ENCODE peak calls at places on chromosomes 6 and 20, in five cellular contexts. One of them, this sample, is unnamed.
A peak's percentile ranks its signal among the peaks of the same experiment; 100 is the strongest.

GRCh38 chr20:63972312-63973159 is 2.8 kb upstream of the ZNF512B start:
- DNase-seq in heart left ventricle: peak; percentile 58
- DNase-seq in thoracic aorta: no peak
- DNase-seq in sigmoid colon: peak; percentile 71
- DNase-seq in HCT116: no peak
- DNase-seq in this sample: no peak

GRCh38 chr6:72425003-72425681 is 196.7 kb upstream of the KCNQ5 start:
- DNase-seq in heart left ventricle: no peak
- DNase-seq in thoracic aorta: no peak
- DNase-seq in sigmoid colon: no peak
- DNase-seq in HCT116: no peak
- DNase-seq in this sample: no peak

GRCh38 chr6:97901531-97901930 is 618.5 kb upstream of the MMS22L start:
- DNase-seq in heart left ventricle: no peak
- DNase-seq in thoracic aorta: no peak
- DNase-seq in sigmoid colon: no peak
- DNase-seq in HCT116: no peak
- DNase-seq in this sample: no peak

GRCh38 chr20:37351689-37352610 is 6.0 kb downstream of the SRC start:
- DNase-seq in heart left ventricle: no peak
- DNase-seq in thoracic aorta: no peak
- DNase-seq in sigmoid colon: peak; percentile 57
- DNase-seq in HCT116: no peak
- DNase-seq in this sample: no peak

GRCh38 chr20:12237772-12238171 is 320.1 kb downstream of the BTBD3 start:
- DNase-seq in heart left ventricle: no peak
- DNase-seq in thoracic aorta: no peak
- DNase-seq in sigmoid colon: peak; percentile 64
- DNase-seq in HCT116: no peak
- DNase-seq in this sample: no peak

GRCh38 chr6:5422321-5422915 is 161.1 kb downstream of the FARS2 start:
- DNase-seq in heart left ventricle: no peak
- DNase-seq in thoracic aorta: no peak
- DNase-seq in sigmoid colon: no peak
- DNase-seq in HCT116: peak; percentile 7
- DNase-seq in this sample: no peak

GRCh38 chr20:41645372-41645771 is 27.2 kb upstream of the CHD6 start:
- DNase-seq in heart left ventricle: no peak
- DNase-seq in thoracic aorta: no peak
- DNase-seq in sigmoid colon: no peak
- DNase-seq in HCT116: no peak
- DNase-seq in this sample: no peak

GRCh38 chr6:78835817-78836216 is 31.5 kb upstream of the IRAK1BP1 start:
- DNase-seq in heart left ventricle: no peak
- DNase-seq in thoracic aorta: no peak
- DNase-seq in sigmoid colon: no peak
- DNase-seq in HCT116: no peak
- DNase-seq in this sample: no peak

GRCh38 chr20:57013741-57014140 is 252.7 kb downstream of the BMP7 start:
- DNase-seq in heart left ventricle: no peak
- DNase-seq in thoracic aorta: no peak
- DNase-seq in sigmoid colon: no peak
- DNase-seq in HCT116: no peak
- DNase-seq in this sample: no peak

GRCh38 chr20:60718743-60719142 is 533.3 kb upstream of the CDH4 start:
- DNase-seq in heart left ventricle: no peak
- DNase-seq in thoracic aorta: no peak
- DNase-seq in sigmoid colon: no peak
- DNase-seq in HCT116: no peak
- DNase-seq in this sample: no peak

GRCh38 chr6:118124851-118125250 is 217.8 kb downstream of the SLC35F1 start:
- DNase-seq in heart left ventricle: no peak
- DNase-seq in thoracic aorta: no peak
- DNase-seq in sigmoid colon: no peak
- DNase-seq in HCT116: no peak
- DNase-seq in this sample: no peak

GRCh38 chr20:17542993-17543412 is 11.8 kb upstream of the BFSP1 start:
- DNase-seq in heart left ventricle: no peak
- DNase-seq in thoracic aorta: no peak
- DNase-seq in sigmoid colon: no peak
- DNase-seq in HCT116: no peak
- DNase-seq in this sample: no peak

GRCh38 chr6:12749531-12750379 is 33.2 kb downstream of the PHACTR1 start:
- DNase-seq in heart left ventricle: no peak
- DNase-seq in thoracic aorta: no peak
- DNase-seq in sigmoid colon: no peak
- DNase-seq in HCT116: no peak
- DNase-seq in this sample: no peak

GRCh38 chr20:31708839-31709534 is 13.7 kb downstream of the BCL2L1 start:
- DNase-seq in heart left ventricle: no peak
- DNase-seq in thoracic aorta: no peak
- DNase-seq in sigmoid colon: peak; percentile 50
- DNase-seq in HCT116: no peak
- DNase-seq in this sample: no peak

GRCh38 chr6:152461556-152461955 is 175.6 kb downstream of the SYNE1 start:
- DNase-seq in heart left ventricle: no peak
- DNase-seq in thoracic aorta: no peak
- DNase-seq in sigmoid colon: no peak
- DNase-seq in HCT116: no peak
- DNase-seq in this sample: no peak

GRCh38 chr6:88360203-88360797 is 194.2 kb upstream of the CNR1 start:
- DNase-seq in heart left ventricle: no peak
- DNase-seq in thoracic aorta: no peak
- DNase-seq in sigmoid colon: no peak
- DNase-seq in HCT116: no peak
- DNase-seq in this sample: no peak

GRCh38 chr6:45965787-45966186 is 49.9 kb downstream of the CLIC5 start:
- DNase-seq in heart left ventricle: no peak
- DNase-seq in thoracic aorta: no peak
- DNase-seq in sigmoid colon: no peak
- DNase-seq in HCT116: no peak
- DNase-seq in this sample: no peak

GRCh38 chr6:296151-297122 is 4.2 kb downstream of the DUSP22 start:
- DNase-seq in heart left ventricle: peak; percentile 44
- DNase-seq in thoracic aorta: no peak
- DNase-seq in sigmoid colon: peak; percentile 72
- DNase-seq in HCT116: no peak
- DNase-seq in this sample: no peak

GRCh38 chr6:30685977-30686907 is at the start of gene PPP1R18:
- DNase-seq in heart left ventricle: peak; percentile 90
- DNase-seq in thoracic aorta: peak; percentile 76
- DNase-seq in sigmoid colon: peak; percentile 94
- DNase-seq in HCT116: no peak
- DNase-seq in this sample: no peak

GRCh38 chr6:137829641-137830083 is 37.4 kb upstream of the TNFAIP3 start:
- DNase-seq in heart left ventricle: no peak
- DNase-seq in thoracic aorta: no peak
- DNase-seq in sigmoid colon: no peak
- DNase-seq in HCT116: no peak
- DNase-seq in this sample: no peak

GRCh38 chr6:104943781-104944180 is 13.1 kb upstream of the LIN28B start:
- DNase-seq in heart left ventricle: no peak
- DNase-seq in thoracic aorta: no peak
- DNase-seq in sigmoid colon: no peak
- DNase-seq in HCT116: peak; percentile 2
- DNase-seq in this sample: no peak

GRCh38 chr6:138287144-138287955 is 69.1 kb upstream of the PBOV1 start:
- DNase-seq in heart left ventricle: no peak
- DNase-seq in thoracic aorta: no peak
- DNase-seq in sigmoid colon: no peak
- DNase-seq in HCT116: peak; percentile 38
- DNase-seq in this sample: no peak

GRCh38 chr20:54068495-54068894 is 1.9 kb downstream of the BCAS1 start:
- DNase-seq in heart left ventricle: no peak
- DNase-seq in thoracic aorta: no peak
- DNase-seq in sigmoid colon: no peak
- DNase-seq in HCT116: no peak
- DNase-seq in this sample: no peak

GRCh38 chr6:137722749-137723272 is 144.2 kb upstream of the TNFAIP3 start:
- DNase-seq in heart left ventricle: no peak
- DNase-seq in thoracic aorta: no peak
- DNase-seq in sigmoid colon: no peak
- DNase-seq in HCT116: no peak
- DNase-seq in this sample: no peak

GRCh38 chr6:149696904-149697303 is 21.0 kb downstream of the LATS1 start:
- DNase-seq in heart left ventricle: no peak
- DNase-seq in thoracic aorta: no peak
- DNase-seq in sigmoid colon: no peak
- DNase-seq in HCT116: no peak
- DNase-seq in this sample: no peak

GRCh38 chr6:40343887-40344565 is 243.1 kb downstream of the LRFN2 start:
- DNase-seq in heart left ventricle: no peak
- DNase-seq in thoracic aorta: no peak
- DNase-seq in sigmoid colon: no peak
- DNase-seq in HCT116: no peak
- DNase-seq in this sample: no peak

GRCh38 chr6:44542401-44543116 is 155.1 kb downstream of the CDC5L start:
- DNase-seq in heart left ventricle: no peak
- DNase-seq in thoracic aorta: no peak
- DNase-seq in sigmoid colon: no peak
- DNase-seq in HCT116: no peak
- DNase-seq in this sample: no peak

GRCh38 chr6:35427851-35428321 is 24.3 kb upstream of the FANCE start:
- DNase-seq in heart left ventricle: no peak
- DNase-seq in thoracic aorta: no peak
- DNase-seq in sigmoid colon: no peak
- DNase-seq in HCT116: no peak
- DNase-seq in this sample: no peak

GRCh38 chr20:1212607-1213396 is 9.5 kb downstream of the C20orf202 start:
- DNase-seq in heart left ventricle: peak; percentile 55
- DNase-seq in thoracic aorta: peak; percentile 26
- DNase-seq in sigmoid colon: peak; percentile 77
- DNase-seq in HCT116: peak; percentile 66
- DNase-seq in this sample: no peak

GRCh38 chr6:170175644-170176620 is 114.9 kb downstream of the DLL1 start:
- DNase-seq in heart left ventricle: no peak
- DNase-seq in thoracic aorta: no peak
- DNase-seq in sigmoid colon: no peak
- DNase-seq in HCT116: no peak
- DNase-seq in this sample: no peak

GRCh38 chr6:97294451-97294850 is 11.4 kb upstream of the MMS22L start:
- DNase-seq in heart left ventricle: no peak
- DNase-seq in thoracic aorta: no peak
- DNase-seq in sigmoid colon: no peak
- DNase-seq in HCT116: no peak
- DNase-seq in this sample: no peak

GRCh38 chr6:5606546-5606945 is 345.2 kb downstream of the FARS2 start:
- DNase-seq in heart left ventricle: no peak
- DNase-seq in thoracic aorta: no peak
- DNase-seq in sigmoid colon: no peak
- DNase-seq in HCT116: no peak
- DNase-seq in this sample: no peak

GRCh38 chr20:34743039-34743438 is 38.9 kb downstream of the TP53INP2 start:
- DNase-seq in heart left ventricle: no peak
- DNase-seq in thoracic aorta: no peak
- DNase-seq in sigmoid colon: no peak
- DNase-seq in HCT116: no peak
- DNase-seq in this sample: no peak

GRCh38 chr6:107784669-107785068 is 39.4 kb downstream of the SCML4 start:
- DNase-seq in heart left ventricle: no peak
- DNase-seq in thoracic aorta: no peak
- DNase-seq in sigmoid colon: no peak
- DNase-seq in HCT116: no peak
- DNase-seq in this sample: no peak

GRCh38 chr6:15947436-15947835 is 181.4 kb upstream of the MYLIP start:
- DNase-seq in heart left ventricle: no peak
- DNase-seq in thoracic aorta: no peak
- DNase-seq in sigmoid colon: no peak
- DNase-seq in HCT116: no peak
- DNase-seq in this sample: no peak

GRCh38 chr6:168095171-168095691 is 16.2 kb upstream of the FRMD1 start:
- DNase-seq in heart left ventricle: no peak
- DNase-seq in thoracic aorta: no peak
- DNase-seq in sigmoid colon: no peak
- DNase-seq in HCT116: no peak
- DNase-seq in this sample: no peak

GRCh38 chr20:62007127-62007647 is 58.5 kb downstream of the TAF4 start:
- DNase-seq in heart left ventricle: no peak
- DNase-seq in thoracic aorta: no peak
- DNase-seq in sigmoid colon: no peak
- DNase-seq in HCT116: no peak
- DNase-seq in this sample: no peak
- H3K36me3 ChIP-seq in heart left ventricle: peaks cover 85% of the 10 kb centered on the region
- H3K36me3 ChIP-seq in thoracic aorta: peaks cover 57% of the 10 kb centered on the region
- H3K36me3 ChIP-seq in sigmoid colon: peaks cover 91% of the 10 kb centered on the region
- H3K36me3 ChIP-seq in HCT116: peaks cover 42% of the 10 kb centered on the region
- H3K36me3 ChIP-seq in this sample: peaks cover 1% of the 10 kb centered on the region

GRCh38 chr20:16434087-16434664 is 139.1 kb downstream of the KIF16B start:
- DNase-seq in heart left ventricle: peak; percentile 15
- DNase-seq in thoracic aorta: no peak
- DNase-seq in sigmoid colon: no peak
- DNase-seq in HCT116: peak; percentile 45
- DNase-seq in this sample: no peak
- TF ChIP-seq CTCF in heart left ventricle: peak; percentile 72
- TF ChIP-seq CTCF in thoracic aorta: peak; percentile 37
- TF ChIP-seq CTCF in sigmoid colon: no peak
- TF ChIP-seq CTCF in HCT116: no peak
- TF ChIP-seq CTCF in this sample: peak; percentile 69

DNA sequence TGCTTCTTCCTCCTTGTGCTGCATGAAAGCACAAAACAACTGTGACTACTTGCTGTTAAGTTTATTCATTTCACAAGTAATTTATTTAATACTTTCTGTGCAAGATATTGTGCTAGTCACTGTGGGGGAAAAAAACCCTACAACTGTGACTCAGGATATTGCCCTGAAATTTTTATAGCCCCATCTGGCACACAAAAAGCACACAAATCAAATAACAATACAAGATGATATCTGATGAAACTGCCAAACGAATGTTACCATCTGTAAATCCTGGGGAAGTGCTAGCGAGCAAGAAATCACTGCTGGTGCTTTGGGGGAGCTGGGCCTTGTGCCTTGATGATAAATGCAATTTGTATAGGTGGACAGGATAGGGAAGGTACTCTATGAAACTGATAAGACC is 115.5 kb downstream of the RTN4IP1 start:
- DNase-seq in heart left ventricle: no peak
- DNase-seq in thoracic aorta: no peak
- DNase-seq in sigmoid colon: no peak
- DNase-seq in HCT116: no peak
- DNase-seq in this sample: no peak
- H3K4me3 ChIP-seq in heart left ventricle: peak overlapping the region; percentile 74
- H3K4me3 ChIP-seq in thoracic aorta: peak overlapping the region; percentile 85
- H3K4me3 ChIP-seq in sigmoid colon: no peak overlapping the region
- H3K4me3 ChIP-seq in HCT116: no peak overlapping the region
- H3K4me3 ChIP-seq in this sample: no peak overlapping the region

DNA sequence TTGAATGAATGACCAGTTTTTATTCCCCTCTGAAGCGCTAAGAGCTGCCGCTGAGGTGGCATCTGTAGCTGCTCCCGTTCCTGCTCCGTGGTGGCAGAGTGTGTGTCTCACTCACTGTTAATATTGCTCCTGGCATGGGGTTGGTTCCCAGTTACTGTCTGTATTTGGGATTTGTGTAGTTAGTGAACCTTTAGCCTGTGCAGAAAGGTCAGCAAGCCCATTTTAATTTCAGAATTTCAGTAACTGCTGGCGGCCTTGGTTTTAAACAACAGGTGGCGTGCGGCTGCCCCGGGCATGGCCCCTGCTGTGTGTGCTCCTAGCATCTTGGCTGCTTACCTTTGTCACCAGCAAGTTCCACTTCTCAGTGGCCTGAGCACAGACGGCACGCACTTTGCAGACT is 54.1 kb upstream of the SLC22A1 start:
- DNase-seq in heart left ventricle: no peak
- DNase-seq in thoracic aorta: no peak
- DNase-seq in sigmoid colon: no peak
- DNase-seq in HCT116: no peak
- DNase-seq in this sample: no peak
- H3K36me3 ChIP-seq in heart left ventricle: peaks cover 94% of the 10 kb centered on the region
- H3K36me3 ChIP-seq in thoracic aorta: peaks cover 62% of the 10 kb centered on the region
- H3K36me3 ChIP-seq in sigmoid colon: peaks cover 89% of the 10 kb centered on the region
- H3K36me3 ChIP-seq in HCT116: peaks cover 11% of the 10 kb centered on the region
- H3K36me3 ChIP-seq in this sample: peaks cover 2% of the 10 kb centered on the region

This sample was measured in kidney epithelial cell.